ENCODE peak calls at places on chromosomes 16 and 17, in six cellular contexts. Q is adrenal gland, Z is NB4, G is thyroid gland, M is IMR-90, J is heart left ventricle. R is an unnamed sample.

GRCh38 chr17:40499551-40500189 is 1.8 kb downstream of the TNS4 start:
- DNase-seq in Q (peak), Z (no peak), G (peak), M (peak), J (peak), R (no peak)

GRCh38 chr16:89115216-89115949 is 21.7 kb downstream of the ACSF3 start:
- DNase-seq in Q (peak), Z (peak), G (peak), M (no peak), J (peak), R (peak)

GRCh38 chr17:52158450-52159042 is at the start of gene CA10:
- DNase-seq in Q (no peak), Z (no peak), G (no peak), M (no peak), J (no peak), R (no peak)

GRCh38 chr16:81444448-81445121 is at the start of gene CMIP:
- DNase-seq in Q (peak), Z (peak), G (peak), M (peak), J (peak), R (peak)

GRCh38 chr17:45234641-45235040 is 13.0 kb downstream of the FMNL1 start:
- DNase-seq in Q (no peak), Z (peak), G (no peak), M (no peak), J (no peak), R (peak)

GRCh38 chr16:72992142-72992601 is 55.8 kb downstream of the ZFHX3 start:
- DNase-seq in Q (no peak), Z (peak), G (no peak), M (no peak), J (no peak), R (no peak)

GRCh38 chr17:72529386-72529785 is 408.6 kb downstream of the SOX9 start:
- DNase-seq in Q (no peak), Z (no peak), G (no peak), M (no peak), J (no peak), R (no peak)

GRCh38 chr17:39704821-39705551 is 5.1 kb downstream of the ERBB2 start:
- DNase-seq in Q (no peak), Z (no peak), G (peak), M (peak), J (no peak), R (no peak)

GRCh38 chr17:7703584-7704574 is 1.1 kb upstream of the EFNB3 start:
- DNase-seq in Q (no peak), Z (no peak), G (peak), M (no peak), J (peak), R (peak)

GRCh38 chr17:32483451-32484019 is 3.3 kb upstream of the CDK5R1 start:
- DNase-seq in Q (peak), Z (peak), G (peak), M (peak), J (peak), R (peak)

GRCh38 chr17:17740627-17741237 is 59.5 kb downstream of the RAI1 start:
- DNase-seq in Q (no peak), Z (no peak), G (peak), M (no peak), J (no peak), R (no peak)

GRCh38 chr16:71727545-71728324 is 3.2 kb upstream of the PHLPP2 start:
- DNase-seq in Q (no peak), Z (no peak), G (no peak), M (no peak), J (no peak), R (peak)

DNA sequence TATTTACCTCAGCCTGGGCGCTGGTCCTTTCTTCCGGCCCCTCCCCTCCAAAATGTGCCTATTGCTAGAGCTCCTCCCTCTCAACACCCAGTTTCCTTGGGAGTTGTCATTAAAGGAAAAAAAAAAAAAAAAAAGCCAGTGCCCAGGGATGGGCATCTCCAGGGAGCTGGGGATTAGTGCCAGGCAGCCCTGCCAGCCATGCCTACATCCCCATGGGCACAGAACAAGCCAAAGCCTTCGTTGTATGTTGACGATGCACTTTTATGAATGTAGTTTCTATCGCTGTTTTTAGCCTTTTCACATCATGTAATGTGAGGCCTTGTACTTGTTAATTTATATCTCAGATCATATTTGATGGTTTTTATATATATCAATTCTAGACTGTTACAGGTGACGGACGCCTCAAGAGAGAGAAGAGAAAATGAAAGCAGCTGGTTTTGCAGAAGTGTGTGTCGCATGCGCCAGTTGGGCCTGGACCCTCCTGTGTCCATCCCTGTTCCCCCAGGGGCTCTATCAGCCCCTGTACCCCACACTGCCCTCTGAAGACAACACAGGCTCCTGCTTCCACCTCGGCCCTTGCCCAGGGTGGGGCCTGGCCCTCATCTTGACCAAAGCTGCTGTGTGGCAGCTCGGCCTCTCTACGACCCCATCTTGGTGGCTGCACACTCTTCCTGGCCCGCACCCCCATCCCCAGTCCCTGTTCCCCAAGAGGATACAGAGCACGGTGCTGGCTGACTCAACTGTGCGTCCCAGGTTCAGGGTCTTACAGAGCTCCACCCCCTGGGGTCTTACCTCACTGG is 4.8 kb downstream of the LIMD2 start:
- DNase-seq in Q (no peak), Z (peak), G (no peak), M (no peak), J (no peak), R (no peak)
- TF ChIP-seq POLR2A in Q (no peak), Z (no peak), G (no peak), M (no peak), J (no peak), R (no peak)

DNA sequence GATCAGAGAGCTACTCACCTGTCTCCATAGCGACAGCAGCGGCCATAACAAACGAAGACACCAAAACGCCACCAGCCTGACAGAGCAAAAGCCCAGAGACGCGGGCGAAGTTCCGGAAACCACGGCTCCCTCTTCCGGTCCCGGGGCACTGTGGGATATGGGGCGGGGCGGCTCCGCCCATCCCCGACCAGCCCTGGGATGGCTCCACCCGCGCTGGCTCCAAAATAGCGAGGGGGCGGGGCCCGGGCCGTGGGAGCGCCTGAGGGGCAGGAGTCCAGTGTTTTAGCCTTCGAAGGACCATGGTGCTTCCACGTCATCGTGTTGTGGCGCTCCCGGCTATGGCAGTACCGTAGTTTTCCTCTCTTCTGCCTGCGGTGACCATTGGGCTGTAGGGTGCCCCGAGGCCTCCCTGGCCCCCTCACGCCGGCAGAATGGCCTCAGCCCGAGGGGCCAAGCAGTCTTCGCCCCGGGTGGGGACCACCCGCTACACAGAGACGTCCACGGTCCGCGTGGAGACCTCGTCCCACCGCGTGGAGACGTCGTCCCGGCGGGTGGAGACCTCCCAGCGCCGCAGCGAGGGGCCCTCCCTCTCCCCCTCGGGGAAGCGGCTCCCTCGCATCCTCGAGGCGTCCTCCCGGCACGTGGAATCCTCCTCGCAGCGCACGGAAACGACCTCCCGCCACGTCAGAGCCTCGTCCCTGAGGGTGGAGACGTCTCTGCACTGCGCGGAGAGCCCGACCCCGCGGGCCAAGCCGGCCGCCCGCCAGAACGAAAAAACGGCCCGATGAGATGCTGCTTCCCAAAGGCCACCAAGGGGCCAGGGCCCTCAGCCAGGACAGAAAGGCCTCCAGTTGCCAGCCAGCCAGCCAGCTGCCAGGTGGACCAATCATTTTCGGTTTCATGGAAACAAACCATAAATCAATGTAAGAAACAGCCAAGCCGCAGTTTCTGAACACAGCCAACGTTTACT is at the start of the genes C17orf100 and MED31:
- DNase-seq in Q (peak), Z (peak), G (peak), M (peak), J (peak), R (peak)
- TF ChIP-seq POLR2A in Q (peak), Z (peak), G (no peak), M (peak), J (no peak), R (peak)

GRCh38 chr16:10944249-10945064 is at the start of gene CLEC16A:
- DNase-seq in Q (peak), Z (peak), G (peak), M (peak), J (peak), R (peak)
- TF ChIP-seq POLR2A in Q (peak), Z (no peak), G (no peak), M (peak), J (peak), R (peak)

GRCh38 chr17:35811759-35812158 is 2.5 kb downstream of the TAF15 start:
- DNase-seq in Q (peak), Z (no peak), G (no peak), M (no peak), J (no peak), R (no peak)
- TF ChIP-seq POLR2A in Q (no peak), Z (no peak), G (no peak), M (no peak), J (no peak), R (peak)

DNA sequence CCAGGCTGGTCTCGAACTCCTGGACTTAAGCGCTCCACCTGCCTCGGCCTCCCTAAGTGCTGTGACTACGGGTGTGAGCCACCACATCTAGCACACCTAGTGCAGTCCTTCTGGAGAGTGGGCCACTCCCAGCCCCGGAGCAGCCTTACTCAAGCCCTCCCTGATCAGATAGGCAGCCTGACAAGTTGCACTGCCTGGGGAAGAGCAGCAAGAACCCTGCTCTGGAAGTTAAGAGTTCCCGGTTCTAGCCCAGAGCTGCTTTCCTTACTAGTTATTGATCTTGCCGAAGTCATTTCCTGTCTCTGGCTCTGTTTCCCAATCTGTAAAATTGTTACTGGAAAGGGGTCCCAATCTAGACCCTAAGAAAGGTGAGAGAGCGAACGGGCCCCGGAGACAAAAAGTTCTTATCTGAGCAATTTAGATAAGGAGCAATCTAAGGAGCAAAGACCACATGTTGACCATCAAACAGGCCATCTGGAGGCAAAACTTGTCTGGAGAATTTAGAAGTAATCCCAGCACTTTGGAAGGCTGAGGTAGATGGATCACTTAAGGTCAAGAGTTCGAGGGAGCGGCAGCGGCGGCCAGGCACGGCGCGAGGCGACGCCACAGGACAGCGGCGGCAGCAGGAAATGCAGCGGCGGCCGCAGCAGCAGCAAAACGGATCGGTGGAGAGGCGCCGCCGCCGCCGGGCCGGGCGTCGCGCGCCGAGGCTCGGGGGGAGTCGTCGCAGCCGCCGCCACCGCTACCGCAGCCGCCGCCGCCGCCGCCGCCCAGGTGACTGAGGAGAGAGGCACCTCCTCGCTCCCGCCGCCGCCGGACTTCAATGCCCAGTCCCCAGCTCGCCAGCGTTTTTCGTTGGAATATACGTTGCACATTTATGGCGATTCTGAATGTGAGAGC is 4.3 kb upstream of the NAGLU start:
- DNase-seq in Q (no peak), Z (peak), G (peak), M (peak), J (peak), R (peak)
- TF ChIP-seq POLR2A in Q (peak), Z (no peak), G (peak), M (no peak), J (no peak), R (no peak)

GRCh38 chr16:4454618-4455017 is 19.8 kb downstream of the NMRAL1 start:
- DNase-seq in Q (no peak), Z (no peak), G (no peak), M (no peak), J (no peak), R (no peak)
- TF ChIP-seq POLR2A in Q (no peak), Z (no peak), G (no peak), M (no peak), J (no peak), R (no peak)

GRCh38 chr17:50199651-50200446 is 1.6 kb downstream of the COL1A1 start:
- DNase-seq in Q (peak), Z (peak), G (peak), M (peak), J (peak), R (peak)

GRCh38 chr17:50199211-50199633 is 2.2 kb downstream of the COL1A1 start:
- DNase-seq in Q (no peak), Z (no peak), G (no peak), M (no peak), J (no peak), R (no peak)

GRCh38 chr17:50201226-50201854 is at the start of gene COL1A1:
- DNase-seq in Q (peak), Z (no peak), G (no peak), M (peak), J (peak), R (no peak)

GRCh38 chr17:50203086-50203485 is 1.7 kb upstream of the COL1A1 start:
- DNase-seq in Q (no peak), Z (no peak), G (no peak), M (peak), J (no peak), R (no peak)

GRCh38 chr17:50200447-50201225 is 795 bp downstream of the COL1A1 start:
- DNase-seq in Q (peak), Z (peak), G (peak), M (peak), J (peak), R (peak)
- TF ChIP-seq POLR2A in Q (peak), Z (no peak), G (no peak), M (peak), J (no peak), R (no peak)

GRCh38 chr16:8407351-8407750 is 183.0 kb downstream of the TMEM114 start:
- DNase-seq in Q (no peak), Z (no peak), G (no peak), M (no peak), J (no peak), R (no peak)

GRCh38 chr16:8398548-8398947 is 191.8 kb downstream of the TMEM114 start:
- DNase-seq in Q (no peak), Z (no peak), G (no peak), M (no peak), J (no peak), R (no peak)

GRCh38 chr16:8403978-8404738 is 186.2 kb downstream of the TMEM114 start:
- DNase-seq in Q (no peak), Z (no peak), G (no peak), M (no peak), J (no peak), R (no peak)

GRCh38 chr16:8397223-8397622 is 193.1 kb downstream of the TMEM114 start:
- DNase-seq in Q (no peak), Z (no peak), G (no peak), M (no peak), J (no peak), R (no peak)

DNA sequence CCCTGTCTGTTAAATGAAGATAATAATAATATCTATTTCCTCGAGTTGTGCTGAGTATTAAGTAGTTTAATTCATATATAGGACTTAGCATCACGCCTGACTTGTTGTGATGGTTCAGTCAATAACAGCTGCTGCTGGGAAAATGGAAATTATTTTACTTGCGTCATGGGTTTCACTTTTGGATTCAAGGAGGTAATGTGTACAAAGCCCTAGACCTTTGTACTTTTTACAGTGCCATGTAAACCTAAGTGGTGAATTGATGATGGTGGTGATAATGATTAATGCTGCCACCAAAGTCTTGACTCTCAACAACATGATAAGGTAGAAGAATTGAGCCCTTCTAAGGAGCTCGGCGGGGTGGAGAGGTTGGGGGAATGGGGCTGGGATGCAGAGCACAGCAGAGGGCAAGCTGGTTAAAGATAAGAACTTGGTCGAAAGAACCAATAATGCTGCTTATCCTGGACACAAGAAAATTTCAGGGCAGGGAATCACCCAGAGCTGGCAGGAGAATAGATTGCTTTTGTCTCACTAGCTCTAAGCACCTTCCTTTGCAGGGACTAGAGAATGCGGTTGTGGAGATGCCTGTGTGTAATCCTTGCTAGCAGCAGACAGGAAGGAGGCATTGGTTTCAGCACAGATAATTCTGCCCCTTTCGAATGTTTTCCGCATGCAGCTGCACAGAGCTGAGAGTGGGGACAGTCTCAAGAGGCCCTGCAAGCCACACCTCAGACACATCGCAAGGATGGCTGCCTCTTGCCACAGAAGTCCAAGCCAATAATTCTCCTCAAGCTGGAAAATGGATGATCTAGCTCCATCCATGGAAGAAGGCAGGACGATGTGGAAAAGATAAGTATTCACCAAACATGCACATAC is 187.1 kb downstream of the TMEM114 start:
- DNase-seq in Q (no peak), Z (no peak), G (no peak), M (no peak), J (no peak), R (no peak)
- TF ChIP-seq POLR2A in Q (no peak), Z (no peak), G (no peak), M (no peak), J (no peak), R (no peak)